ENCODE peak calls at places on chromosome 10, in eight cellular contexts. One of them, this sample, is unnamed.

GRCh38 chr10:70730955-70731354 is 54.2 kb downstream of the TBATA start:
- DNase-seq in PC-3: no peak
- DNase-seq in neural progenitor cell: no peak
- DNase-seq in CD8-positive, alpha-beta T cell: no peak
- DNase-seq in AG10803: no peak
- DNase-seq in GM06990: no peak
- DNase-seq in AG04450: no peak
- DNase-seq in OCI-LY7: no peak
- DNase-seq in this sample: no peak

GRCh38 chr10:121089434-121089833 is 238.3 kb downstream of the WDR11 start:
- DNase-seq in PC-3: no peak
- DNase-seq in neural progenitor cell: no peak
- DNase-seq in CD8-positive, alpha-beta T cell: no peak
- DNase-seq in AG10803: no peak
- DNase-seq in GM06990: no peak
- DNase-seq in AG04450: no peak
- DNase-seq in OCI-LY7: no peak
- DNase-seq in this sample: no peak

GRCh38 chr10:8043569-8044306 is 10.8 kb upstream of the GATA3 start:
- DNase-seq in PC-3: no peak
- DNase-seq in neural progenitor cell: peak
- DNase-seq in CD8-positive, alpha-beta T cell: no peak
- DNase-seq in AG10803: no peak
- DNase-seq in GM06990: no peak
- DNase-seq in AG04450: no peak
- DNase-seq in OCI-LY7: no peak
- DNase-seq in this sample: no peak

GRCh38 chr10:27448926-27449325 is 55.2 kb upstream of the RAB18 start:
- DNase-seq in PC-3: peak
- DNase-seq in neural progenitor cell: no peak
- DNase-seq in CD8-positive, alpha-beta T cell: no peak
- DNase-seq in AG10803: peak
- DNase-seq in GM06990: no peak
- DNase-seq in AG04450: no peak
- DNase-seq in OCI-LY7: no peak
- DNase-seq in this sample: peak

GRCh38 chr10:131017566-131018285 is 293.8 kb downstream of the TCERG1L start:
- DNase-seq in PC-3: no peak
- DNase-seq in neural progenitor cell: no peak
- DNase-seq in CD8-positive, alpha-beta T cell: no peak
- DNase-seq in AG10803: no peak
- DNase-seq in GM06990: no peak
- DNase-seq in AG04450: no peak
- DNase-seq in OCI-LY7: no peak
- DNase-seq in this sample: no peak

GRCh38 chr10:72847681-72848080 is 45.9 kb upstream of the OIT3 start:
- DNase-seq in PC-3: peak
- DNase-seq in neural progenitor cell: no peak
- DNase-seq in CD8-positive, alpha-beta T cell: no peak
- DNase-seq in AG10803: no peak
- DNase-seq in GM06990: no peak
- DNase-seq in AG04450: no peak
- DNase-seq in OCI-LY7: no peak
- DNase-seq in this sample: no peak

GRCh38 chr10:123800299-123800698 is 91.3 kb downstream of the CPXM2 start:
- DNase-seq in PC-3: no peak
- DNase-seq in neural progenitor cell: no peak
- DNase-seq in CD8-positive, alpha-beta T cell: no peak
- DNase-seq in AG10803: peak
- DNase-seq in GM06990: no peak
- DNase-seq in AG04450: no peak
- DNase-seq in OCI-LY7: no peak
- DNase-seq in this sample: no peak

GRCh38 chr10:48595533-48595932 is 9.3 kb downstream of the ARHGAP22 start:
- DNase-seq in PC-3: no peak
- DNase-seq in neural progenitor cell: peak
- DNase-seq in CD8-positive, alpha-beta T cell: no peak
- DNase-seq in AG10803: no peak
- DNase-seq in GM06990: no peak
- DNase-seq in AG04450: no peak
- DNase-seq in OCI-LY7: no peak
- DNase-seq in this sample: no peak

GRCh38 chr10:93160829-93161228 is 87.1 kb downstream of the CYP26A1 start:
- DNase-seq in PC-3: peak
- DNase-seq in neural progenitor cell: no peak
- DNase-seq in CD8-positive, alpha-beta T cell: no peak
- DNase-seq in AG10803: peak
- DNase-seq in GM06990: no peak
- DNase-seq in AG04450: no peak
- DNase-seq in OCI-LY7: no peak
- DNase-seq in this sample: peak

GRCh38 chr10:29412452-29413004 is 123.7 kb downstream of the LYZL1 start:
- DNase-seq in PC-3: no peak
- DNase-seq in neural progenitor cell: no peak
- DNase-seq in CD8-positive, alpha-beta T cell: no peak
- DNase-seq in AG10803: peak
- DNase-seq in GM06990: no peak
- DNase-seq in AG04450: no peak
- DNase-seq in OCI-LY7: no peak
- DNase-seq in this sample: peak

GRCh38 chr10:62082729-62083412 is 181.4 kb downstream of the ARID5B start:
- DNase-seq in PC-3: peak
- DNase-seq in neural progenitor cell: no peak
- DNase-seq in CD8-positive, alpha-beta T cell: peak
- DNase-seq in AG10803: peak
- DNase-seq in GM06990: peak
- DNase-seq in AG04450: no peak
- DNase-seq in OCI-LY7: peak
- DNase-seq in this sample: no peak

GRCh38 chr10:121595806-121596667 is 2.2 kb downstream of the FGFR2 start:
- DNase-seq in PC-3: no peak
- DNase-seq in neural progenitor cell: peak
- DNase-seq in CD8-positive, alpha-beta T cell: no peak
- DNase-seq in AG10803: no peak
- DNase-seq in GM06990: no peak
- DNase-seq in AG04450: no peak
- DNase-seq in OCI-LY7: no peak
- DNase-seq in this sample: no peak

GRCh38 chr10:97399843-97400545 is 1.1 kb downstream of the RRP12 start:
- DNase-seq in PC-3: peak
- DNase-seq in neural progenitor cell: peak
- DNase-seq in CD8-positive, alpha-beta T cell: no peak
- DNase-seq in AG10803: peak
- DNase-seq in GM06990: no peak
- DNase-seq in AG04450: peak
- DNase-seq in OCI-LY7: peak
- DNase-seq in this sample: no peak

GRCh38 chr10:62626817-62627216 is 177.7 kb upstream of the ADO start:
- DNase-seq in PC-3: peak
- DNase-seq in neural progenitor cell: no peak
- DNase-seq in CD8-positive, alpha-beta T cell: no peak
- DNase-seq in AG10803: peak
- DNase-seq in GM06990: no peak
- DNase-seq in AG04450: no peak
- DNase-seq in OCI-LY7: no peak
- DNase-seq in this sample: peak

GRCh38 chr10:97991875-97992274 is 38.5 kb downstream of the CRTAC1 start:
- DNase-seq in PC-3: peak
- DNase-seq in neural progenitor cell: peak
- DNase-seq in CD8-positive, alpha-beta T cell: no peak
- DNase-seq in AG10803: peak
- DNase-seq in GM06990: no peak
- DNase-seq in AG04450: no peak
- DNase-seq in OCI-LY7: no peak
- DNase-seq in this sample: peak

GRCh38 chr10:21184216-21184615 is 287.1 kb upstream of the NEBL start:
- DNase-seq in PC-3: peak
- DNase-seq in neural progenitor cell: no peak
- DNase-seq in CD8-positive, alpha-beta T cell: no peak
- DNase-seq in AG10803: no peak
- DNase-seq in GM06990: no peak
- DNase-seq in AG04450: no peak
- DNase-seq in OCI-LY7: no peak
- DNase-seq in this sample: peak

GRCh38 chr10:11798862-11799735 is 24.1 kb upstream of the PROSER2 start:
- DNase-seq in PC-3: no peak
- DNase-seq in neural progenitor cell: peak
- DNase-seq in CD8-positive, alpha-beta T cell: no peak
- DNase-seq in AG10803: no peak
- DNase-seq in GM06990: no peak
- DNase-seq in AG04450: no peak
- DNase-seq in OCI-LY7: peak
- DNase-seq in this sample: no peak

GRCh38 chr10:52740155-52740549 is 32.4 kb downstream of the MBL2 start:
- DNase-seq in PC-3: no peak
- DNase-seq in neural progenitor cell: no peak
- DNase-seq in CD8-positive, alpha-beta T cell: no peak
- DNase-seq in AG10803: no peak
- DNase-seq in GM06990: no peak
- DNase-seq in AG04450: no peak
- DNase-seq in OCI-LY7: no peak
- DNase-seq in this sample: no peak

GRCh38 chr10:59872892-59873463 is 33.4 kb downstream of the CCDC6 start:
- DNase-seq in PC-3: no peak
- DNase-seq in neural progenitor cell: no peak
- DNase-seq in CD8-positive, alpha-beta T cell: no peak
- DNase-seq in AG10803: peak
- DNase-seq in GM06990: no peak
- DNase-seq in AG04450: peak
- DNase-seq in OCI-LY7: no peak
- DNase-seq in this sample: peak

GRCh38 chr10:26391701-26392695 is 46.1 kb upstream of the APBB1IP start:
- DNase-seq in PC-3: no peak
- DNase-seq in neural progenitor cell: peak
- DNase-seq in CD8-positive, alpha-beta T cell: no peak
- DNase-seq in AG10803: no peak
- DNase-seq in GM06990: peak
- DNase-seq in AG04450: no peak
- DNase-seq in OCI-LY7: peak
- DNase-seq in this sample: no peak

GRCh38 chr10:5094265-5095205 is at the start of gene AKR1C3:
- DNase-seq in PC-3: peak
- DNase-seq in neural progenitor cell: no peak
- DNase-seq in CD8-positive, alpha-beta T cell: no peak
- DNase-seq in AG10803: peak
- DNase-seq in GM06990: no peak
- DNase-seq in AG04450: peak
- DNase-seq in OCI-LY7: peak
- DNase-seq in this sample: peak

GRCh38 chr10:51029172-51029641 is 45.1 kb upstream of the PRKG1 start:
- DNase-seq in PC-3: peak
- DNase-seq in neural progenitor cell: no peak
- DNase-seq in CD8-positive, alpha-beta T cell: no peak
- DNase-seq in AG10803: peak
- DNase-seq in GM06990: no peak
- DNase-seq in AG04450: no peak
- DNase-seq in OCI-LY7: no peak
- DNase-seq in this sample: peak

GRCh38 chr10:108578258-108578657 is 1345.1 kb downstream of the XPNPEP1 start:
- DNase-seq in PC-3: no peak
- DNase-seq in neural progenitor cell: no peak
- DNase-seq in CD8-positive, alpha-beta T cell: no peak
- DNase-seq in AG10803: no peak
- DNase-seq in GM06990: no peak
- DNase-seq in AG04450: no peak
- DNase-seq in OCI-LY7: no peak
- DNase-seq in this sample: no peak

GRCh38 chr10:61835069-61835908 is 66.2 kb upstream of the ARID5B start:
- DNase-seq in PC-3: peak
- DNase-seq in neural progenitor cell: peak
- DNase-seq in CD8-positive, alpha-beta T cell: no peak
- DNase-seq in AG10803: peak
- DNase-seq in GM06990: peak
- DNase-seq in AG04450: peak
- DNase-seq in OCI-LY7: peak
- DNase-seq in this sample: peak

DNA sequence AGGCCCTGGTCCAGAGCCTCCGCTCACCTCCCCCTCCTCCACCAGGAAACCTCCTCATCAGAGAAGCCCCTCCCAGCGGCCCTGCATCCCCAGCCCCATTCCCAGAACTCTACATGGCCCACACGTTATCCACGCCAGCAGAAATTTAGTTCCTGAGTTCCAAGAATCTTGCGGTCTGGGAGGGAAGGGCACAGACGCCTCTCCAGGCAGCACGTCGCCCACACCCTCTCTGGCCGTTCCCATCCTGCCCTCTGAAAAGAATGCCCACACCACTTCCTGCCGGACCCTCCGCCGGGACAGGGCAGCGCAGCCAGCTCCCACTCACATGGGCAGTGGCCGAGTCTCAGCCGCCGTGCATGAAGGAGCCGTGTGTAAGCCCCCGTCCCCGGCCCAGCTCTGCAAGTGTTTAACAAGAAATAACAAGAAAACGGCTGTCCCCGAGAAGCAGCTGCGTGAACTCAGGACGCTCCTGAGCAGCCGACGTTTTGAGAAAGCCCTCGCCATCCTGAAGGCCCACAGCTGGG is 17.3 kb downstream of the ADGRA1 start:
- DNase-seq in PC-3: no peak
- DNase-seq in neural progenitor cell: no peak
- DNase-seq in CD8-positive, alpha-beta T cell: no peak
- DNase-seq in AG10803: no peak
- DNase-seq in GM06990: no peak
- DNase-seq in AG04450: no peak
- DNase-seq in OCI-LY7: no peak
- DNase-seq in this sample: no peak
- H3K4me3 ChIP-seq in PC-3: no peak
- H3K4me3 ChIP-seq in neural progenitor cell: no peak
- H3K4me3 ChIP-seq in CD8-positive, alpha-beta T cell: no peak
- H3K4me3 ChIP-seq in AG10803: no peak
- H3K4me3 ChIP-seq in GM06990: no peak
- H3K4me3 ChIP-seq in AG04450: no peak
- H3K4me3 ChIP-seq in OCI-LY7: no peak
- H3K4me3 ChIP-seq in this sample: no peak

GRCh38 chr10:12975266-12975665 is 26.2 kb downstream of the CCDC3 start:
- DNase-seq in PC-3: peak
- DNase-seq in neural progenitor cell: peak
- DNase-seq in CD8-positive, alpha-beta T cell: no peak
- DNase-seq in AG10803: no peak
- DNase-seq in GM06990: no peak
- DNase-seq in AG04450: no peak
- DNase-seq in OCI-LY7: peak
- DNase-seq in this sample: no peak
- TF ChIP-seq CTCF in PC-3: peak
- TF ChIP-seq CTCF in neural progenitor cell: peak
- TF ChIP-seq CTCF in CD8-positive, alpha-beta T cell: no peak
- TF ChIP-seq CTCF in AG10803: no peak
- TF ChIP-seq CTCF in GM06990: peak
- TF ChIP-seq CTCF in AG04450: peak
- TF ChIP-seq CTCF in OCI-LY7: peak
- TF ChIP-seq CTCF in this sample: no peak

GRCh38 chr10:114631090-114631677 is 26.9 kb downstream of the ABLIM1 start:
- DNase-seq in PC-3: no peak
- DNase-seq in neural progenitor cell: no peak
- DNase-seq in CD8-positive, alpha-beta T cell: no peak
- DNase-seq in AG10803: no peak
- DNase-seq in GM06990: peak
- DNase-seq in AG04450: no peak
- DNase-seq in OCI-LY7: no peak
- DNase-seq in this sample: no peak
- H3K4me3 ChIP-seq in PC-3: peak
- H3K4me3 ChIP-seq in neural progenitor cell: peak
- H3K4me3 ChIP-seq in CD8-positive, alpha-beta T cell: peak
- H3K4me3 ChIP-seq in AG10803: peak
- H3K4me3 ChIP-seq in GM06990: peak
- H3K4me3 ChIP-seq in AG04450: peak
- H3K4me3 ChIP-seq in OCI-LY7: no peak
- H3K4me3 ChIP-seq in this sample: peak

GRCh38 chr10:2120781-2121180 is 383.5 kb upstream of the ADARB2 start:
- DNase-seq in PC-3: no peak
- DNase-seq in neural progenitor cell: peak
- DNase-seq in CD8-positive, alpha-beta T cell: no peak
- DNase-seq in AG10803: no peak
- DNase-seq in GM06990: no peak
- DNase-seq in AG04450: no peak
- DNase-seq in OCI-LY7: no peak
- DNase-seq in this sample: no peak
- TF ChIP-seq CTCF in PC-3: no peak
- TF ChIP-seq CTCF in neural progenitor cell: no peak
- TF ChIP-seq CTCF in CD8-positive, alpha-beta T cell: no peak
- TF ChIP-seq CTCF in AG10803: no peak
- TF ChIP-seq CTCF in GM06990: no peak
- TF ChIP-seq CTCF in AG04450: no peak
- TF ChIP-seq CTCF in OCI-LY7: no peak
- TF ChIP-seq CTCF in this sample: no peak

This sample was measured in foreskin fibroblast.